ENCODE peak calls at places on chromosomes 12 and 14, in four cellular contexts. One of them, this sample, is unnamed.

GRCh38 chr12:84920331-84920730 is 7.7 kb upstream of the SLC6A15 start:
- DNase-seq in uterus: no peak
- DNase-seq in HFF-Myc: no peak
- DNase-seq in A549: no peak
- DNase-seq in this sample: no peak

GRCh38 chr14:86933460-86933859 is 1059.5 kb downstream of the GALC start:
- DNase-seq in A549: no peak
- DNase-seq in HFF-Myc: no peak
- DNase-seq in uterus: no peak
- DNase-seq in this sample: no peak

GRCh38 chr14:91872517-91873470 is 5.5 kb upstream of the TC2N start:
- DNase-seq in A549: peak
- DNase-seq in HFF-Myc: no peak
- DNase-seq in uterus: peak
- DNase-seq in this sample: peak

GRCh38 chr12:15754233-15754632 is 35.0 kb downstream of the EPS8 start:
- DNase-seq in A549: no peak
- DNase-seq in HFF-Myc: no peak
- DNase-seq in uterus: peak
- DNase-seq in this sample: no peak

GRCh38 chr14:32709072-32709471 is 229.6 kb upstream of the NPAS3 start:
- DNase-seq in A549: no peak
- DNase-seq in uterus: peak
- DNase-seq in HFF-Myc: no peak
- DNase-seq in this sample: peak

GRCh38 chr14:58785741-58786140 is 148.0 kb downstream of the DACT1 start:
- DNase-seq in uterus: no peak
- DNase-seq in HFF-Myc: no peak
- DNase-seq in A549: no peak
- DNase-seq in this sample: no peak

GRCh38 chr14:91911474-91912032 is 35.9 kb downstream of the FBLN5 start:
- DNase-seq in HFF-Myc: no peak
- DNase-seq in A549: peak
- DNase-seq in uterus: no peak
- DNase-seq in this sample: no peak

GRCh38 chr14:24277606-24278321 is 6.4 kb upstream of the RABGGTA start:
- DNase-seq in uterus: no peak
- DNase-seq in A549: no peak
- DNase-seq in HFF-Myc: no peak
- DNase-seq in this sample: no peak

GRCh38 chr12:108611884-108612415 is 14.1 kb upstream of the TMEM119 start:
- DNase-seq in A549: peak
- DNase-seq in HFF-Myc: no peak
- DNase-seq in uterus: no peak
- DNase-seq in this sample: peak

GRCh38 chr12:113439606-113440030 is 17.4 kb downstream of the SDSL start:
- DNase-seq in A549: peak
- DNase-seq in HFF-Myc: no peak
- DNase-seq in uterus: no peak
- DNase-seq in this sample: no peak

GRCh38 chr12:4145990-4146859 is 127.3 kb upstream of the CCND2 start:
- DNase-seq in HFF-Myc: no peak
- DNase-seq in uterus: no peak
- DNase-seq in A549: no peak
- DNase-seq in this sample: no peak

GRCh38 chr12:42862055-42862454 is 272.5 kb upstream of the PRICKLE1 start:
- DNase-seq in HFF-Myc: no peak
- DNase-seq in uterus: no peak
- DNase-seq in A549: no peak
- DNase-seq in this sample: peak

GRCh38 chr12:88298761-88299242 is 156.7 kb downstream of the TMTC3 start:
- DNase-seq in A549: peak
- DNase-seq in HFF-Myc: peak
- DNase-seq in uterus: no peak
- DNase-seq in this sample: peak

GRCh38 chr12:97063292-97063935 is 156.4 kb downstream of the NEDD1 start:
- DNase-seq in A549: no peak
- DNase-seq in uterus: no peak
- DNase-seq in HFF-Myc: no peak
- DNase-seq in this sample: peak

GRCh38 chr12:55725556-55725955 is 3.3 kb downstream of the CD63 start:
- DNase-seq in uterus: no peak
- DNase-seq in HFF-Myc: no peak
- DNase-seq in A549: no peak
- DNase-seq in this sample: no peak

GRCh38 chr12:25041006-25041741 is 92.3 kb upstream of the BCAT1 start:
- DNase-seq in uterus: no peak
- DNase-seq in HFF-Myc: no peak
- DNase-seq in A549: no peak
- DNase-seq in this sample: no peak

GRCh38 chr14:69692542-69693053 is 74.3 kb upstream of the SRSF5 start:
- DNase-seq in uterus: no peak
- DNase-seq in HFF-Myc: no peak
- DNase-seq in A549: no peak
- DNase-seq in this sample: no peak

GRCh38 chr12:12439636-12440035 is 82.8 kb downstream of the BORCS5 start:
- DNase-seq in HFF-Myc: no peak
- DNase-seq in uterus: peak
- DNase-seq in A549: peak
- DNase-seq in this sample: no peak

GRCh38 chr14:32047791-32048190 is 29.3 kb upstream of the ARHGAP5 start:
- DNase-seq in A549: no peak
- DNase-seq in HFF-Myc: no peak
- DNase-seq in uterus: no peak
- DNase-seq in this sample: peak

GRCh38 chr12:67193705-67194104 is 75.5 kb upstream of the CAND1 start:
- DNase-seq in uterus: no peak
- DNase-seq in A549: no peak
- DNase-seq in HFF-Myc: peak
- DNase-seq in this sample: peak

GRCh38 chr12:25811656-25812126 is 146.8 kb upstream of the RASSF8 start:
- DNase-seq in HFF-Myc: peak
- DNase-seq in A549: peak
- DNase-seq in uterus: peak
- DNase-seq in this sample: no peak

GRCh38 chr14:65243766-65244442 is 141.6 kb upstream of the MAX start:
- DNase-seq in A549: no peak
- DNase-seq in HFF-Myc: no peak
- DNase-seq in uterus: no peak
- DNase-seq in this sample: no peak

GRCh38 chr12:78146365-78146772 is 315.7 kb downstream of the NAV3 start:
- DNase-seq in HFF-Myc: peak
- DNase-seq in A549: no peak
- DNase-seq in uterus: no peak
- DNase-seq in this sample: peak

GRCh38 chr12:60255044-60255443 is 659.2 kb downstream of the SLC16A7 start:
- DNase-seq in A549: no peak
- DNase-seq in uterus: no peak
- DNase-seq in HFF-Myc: no peak
- DNase-seq in this sample: no peak

GRCh38 chr12:106113446-106114083 is 25.2 kb downstream of the NUAK1 start:
- DNase-seq in HFF-Myc: no peak
- DNase-seq in A549: no peak
- DNase-seq in uterus: no peak
- DNase-seq in this sample: no peak

GRCh38 chr14:61632401-61633195 is 62.7 kb upstream of the HIF1A start:
- DNase-seq in HFF-Myc: no peak
- DNase-seq in A549: no peak
- DNase-seq in uterus: no peak
- DNase-seq in this sample: no peak

GRCh38 chr12:68871899-68872298 is 61.1 kb downstream of the CPM start:
- DNase-seq in uterus: no peak
- DNase-seq in HFF-Myc: no peak
- DNase-seq in A549: no peak
- DNase-seq in this sample: peak
- TF ChIP-seq CTCF in uterus: no peak
- TF ChIP-seq CTCF in HFF-Myc: peak
- TF ChIP-seq CTCF in A549: peak
- TF ChIP-seq CTCF in this sample: peak

GRCh38 chr12:76694369-76694768 is 69.5 kb upstream of the ZDHHC17 start:
- DNase-seq in uterus: no peak
- DNase-seq in A549: no peak
- DNase-seq in HFF-Myc: no peak
- DNase-seq in this sample: no peak

GRCh38 chr12:76690916-76691700 is 72.8 kb upstream of the ZDHHC17 start:
- DNase-seq in uterus: no peak
- DNase-seq in HFF-Myc: no peak
- DNase-seq in A549: no peak
- DNase-seq in this sample: peak

GRCh38 chr12:76685246-76685678 is 78.7 kb upstream of the ZDHHC17 start:
- DNase-seq in HFF-Myc: no peak
- DNase-seq in uterus: peak
- DNase-seq in A549: no peak
- DNase-seq in this sample: peak

GRCh38 chr12:76688001-76688400 is 75.9 kb upstream of the ZDHHC17 start:
- DNase-seq in HFF-Myc: no peak
- DNase-seq in uterus: no peak
- DNase-seq in A549: no peak
- DNase-seq in this sample: peak

DNA sequence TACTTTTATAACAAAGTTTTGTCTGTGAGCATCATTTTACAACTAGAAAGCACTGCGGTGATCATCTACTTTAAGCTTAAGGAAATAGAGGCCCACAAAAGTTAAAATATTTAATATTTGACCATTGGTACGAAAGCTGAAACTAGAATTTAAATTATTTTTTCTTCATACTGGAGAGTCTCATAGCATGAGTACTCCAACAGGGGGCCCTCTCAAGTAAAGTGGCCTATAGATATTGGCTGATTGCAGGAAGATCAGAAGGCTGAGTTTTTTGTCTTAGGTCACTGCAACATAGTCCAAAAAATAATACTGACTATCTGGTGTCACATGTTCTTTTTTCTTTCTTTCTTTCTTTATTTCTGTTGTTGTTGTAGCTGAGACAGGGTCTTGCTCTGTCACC is 75.3 kb upstream of the ZDHHC17 start:
- DNase-seq in uterus: no peak
- DNase-seq in A549: no peak
- DNase-seq in HFF-Myc: no peak
- DNase-seq in this sample: no peak
- TF ChIP-seq CTCF in uterus: no peak
- TF ChIP-seq CTCF in A549: no peak
- TF ChIP-seq CTCF in HFF-Myc: peak
- TF ChIP-seq CTCF in this sample: peak

GRCh38 chr14:104794099-104794498 is 1.4 kb downstream of the AKT1 start:
- DNase-seq in A549: peak
- DNase-seq in HFF-Myc: peak
- DNase-seq in uterus: no peak
- DNase-seq in this sample: peak

GRCh38 chr14:104795781-104796681 is 483 bp upstream of the AKT1 start:
- DNase-seq in HFF-Myc: no peak
- DNase-seq in A549: peak
- DNase-seq in uterus: no peak
- DNase-seq in this sample: no peak

GRCh38 chr14:104793703-104793959 is 1.9 kb downstream of the AKT1 start:
- DNase-seq in A549: no peak
- DNase-seq in uterus: no peak
- DNase-seq in HFF-Myc: no peak
- DNase-seq in this sample: no peak

GRCh38 chr14:104795468-104795780 is at the start of gene AKT1:
- DNase-seq in HFF-Myc: no peak
- DNase-seq in uterus: no peak
- DNase-seq in A549: no peak
- DNase-seq in this sample: no peak

GRCh38 chr14:104794641-104795467 is 694 bp downstream of the AKT1 start:
- DNase-seq in uterus: no peak
- DNase-seq in HFF-Myc: no peak
- DNase-seq in A549: no peak
- DNase-seq in this sample: no peak
- TF ChIP-seq CTCF in uterus: no peak
- TF ChIP-seq CTCF in HFF-Myc: no peak
- TF ChIP-seq CTCF in A549: no peak
- TF ChIP-seq CTCF in this sample: no peak

DNA sequence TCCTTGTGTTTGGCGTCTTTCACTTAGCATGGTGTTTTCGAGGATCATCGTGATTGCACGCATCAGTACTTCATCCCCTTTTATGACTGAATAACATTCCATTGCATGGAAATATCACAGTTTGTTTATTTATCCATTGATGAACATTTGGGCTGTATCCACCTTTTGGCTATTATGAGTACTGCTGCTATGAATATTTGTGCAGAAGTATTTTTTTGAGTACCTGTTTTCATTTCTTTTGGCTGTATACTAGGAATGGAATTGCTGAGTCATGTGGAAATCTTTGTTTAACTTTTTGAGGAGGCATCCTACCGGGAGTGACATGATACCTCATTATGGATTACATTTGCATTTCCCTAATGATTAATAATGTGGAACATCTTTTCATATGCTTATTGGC is 66.4 kb downstream of the WNK1 start:
- DNase-seq in A549: no peak
- DNase-seq in HFF-Myc: no peak
- DNase-seq in uterus: no peak
- DNase-seq in this sample: no peak
- TF ChIP-seq CTCF in A549: no peak
- TF ChIP-seq CTCF in HFF-Myc: no peak
- TF ChIP-seq CTCF in uterus: no peak
- TF ChIP-seq CTCF in this sample: no peak

DNA sequence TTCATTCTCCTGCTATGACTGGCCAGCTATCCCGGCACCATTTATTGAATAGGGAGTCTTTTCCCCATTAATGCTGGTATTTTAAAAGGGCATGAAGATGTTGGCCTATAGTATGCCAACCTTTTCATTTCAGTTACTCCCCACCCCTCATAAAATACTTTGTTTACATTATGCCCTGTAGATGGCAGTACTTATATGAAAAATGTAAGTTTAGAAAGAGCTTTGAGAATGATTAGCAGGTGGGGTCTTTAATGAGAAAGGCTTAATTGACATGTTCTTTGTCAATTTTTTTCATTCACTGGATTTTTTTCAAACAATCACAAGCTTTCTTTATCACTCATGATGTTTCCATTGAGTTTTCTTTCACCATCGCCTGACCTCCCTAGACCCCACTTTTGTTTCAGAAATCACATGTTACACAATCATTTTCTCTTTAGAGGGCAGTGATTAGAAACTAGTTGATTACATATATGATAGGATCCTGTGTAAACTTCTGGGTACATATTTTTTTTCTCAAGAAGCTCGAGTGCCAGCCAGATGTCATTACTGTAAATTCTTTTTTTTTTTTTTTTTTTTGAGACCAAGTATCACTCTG is 62.6 kb upstream of the PSMA6 start:
- DNase-seq in uterus: no peak
- DNase-seq in HFF-Myc: no peak
- DNase-seq in A549: peak
- DNase-seq in this sample: no peak
- TF ChIP-seq CTCF in uterus: peak
- TF ChIP-seq CTCF in HFF-Myc: no peak
- TF ChIP-seq CTCF in A549: peak
- TF ChIP-seq CTCF in this sample: no peak